ENCODE peak calls at places on chromosomes 5 and 9, in seven cellular contexts. One of them, this sample, is unnamed.

GRCh38 chr9:6302417-6302816 is 25.8 kb upstream of the TPD52L3 start:
- DNase-seq in A549: no peak
- DNase-seq in natural killer cell: no peak
- DNase-seq in GM23338: no peak
- DNase-seq in left ventricle myocardium inferior: no peak
- DNase-seq in AG09309: no peak
- DNase-seq in GM10248: no peak
- DNase-seq in this sample: no peak

GRCh38 chr9:131714161-131714646 is 25.7 kb downstream of the RAPGEF1 start:
- DNase-seq in A549: no peak
- DNase-seq in natural killer cell: no peak
- DNase-seq in GM23338: no peak
- DNase-seq in left ventricle myocardium inferior: peak
- DNase-seq in AG09309: peak
- DNase-seq in GM10248: no peak
- DNase-seq in this sample: no peak

GRCh38 chr9:136917902-136918301 is 26.6 kb downstream of the FBXW5 start:
- DNase-seq in A549: no peak
- DNase-seq in natural killer cell: no peak
- DNase-seq in GM23338: no peak
- DNase-seq in left ventricle myocardium inferior: no peak
- DNase-seq in AG09309: no peak
- DNase-seq in GM10248: no peak
- DNase-seq in this sample: no peak

GRCh38 chr9:37455884-37456647 is 9.2 kb downstream of the ZBTB5 start:
- DNase-seq in A549: no peak
- DNase-seq in natural killer cell: no peak
- DNase-seq in GM23338: no peak
- DNase-seq in left ventricle myocardium inferior: no peak
- DNase-seq in AG09309: no peak
- DNase-seq in GM10248: peak
- DNase-seq in this sample: no peak

GRCh38 chr9:120445974-120446373 is 134.0 kb downstream of the CDK5RAP2 start:
- DNase-seq in A549: no peak
- DNase-seq in natural killer cell: no peak
- DNase-seq in GM23338: no peak
- DNase-seq in left ventricle myocardium inferior: no peak
- DNase-seq in AG09309: no peak
- DNase-seq in GM10248: no peak
- DNase-seq in this sample: no peak

GRCh38 chr5:68499952-68500351 is 284.4 kb downstream of the PIK3R1 start:
- DNase-seq in A549: no peak
- DNase-seq in natural killer cell: no peak
- DNase-seq in GM23338: no peak
- DNase-seq in left ventricle myocardium inferior: no peak
- DNase-seq in AG09309: peak
- DNase-seq in GM10248: no peak
- DNase-seq in this sample: no peak

GRCh38 chr5:132064140-132064539 is 3.7 kb downstream of the IL3 start:
- DNase-seq in A549: no peak
- DNase-seq in natural killer cell: no peak
- DNase-seq in GM23338: no peak
- DNase-seq in left ventricle myocardium inferior: peak
- DNase-seq in AG09309: no peak
- DNase-seq in GM10248: no peak
- DNase-seq in this sample: no peak

GRCh38 chr5:65121880-65122436 is 353.2 kb downstream of the CWC27 start:
- DNase-seq in A549: no peak
- DNase-seq in natural killer cell: no peak
- DNase-seq in GM23338: no peak
- DNase-seq in left ventricle myocardium inferior: no peak
- DNase-seq in AG09309: peak
- DNase-seq in GM10248: no peak
- DNase-seq in this sample: no peak

GRCh38 chr5:141814064-141814982 is 63.9 kb downstream of the PCDH1 start:
- DNase-seq in A549: peak
- DNase-seq in natural killer cell: no peak
- DNase-seq in GM23338: peak
- DNase-seq in left ventricle myocardium inferior: peak
- DNase-seq in AG09309: no peak
- DNase-seq in GM10248: peak
- DNase-seq in this sample: peak

GRCh38 chr5:84715686-84716085 is 331.0 kb upstream of the EDIL3 start:
- DNase-seq in A549: no peak
- DNase-seq in natural killer cell: no peak
- DNase-seq in GM23338: no peak
- DNase-seq in left ventricle myocardium inferior: no peak
- DNase-seq in AG09309: no peak
- DNase-seq in GM10248: no peak
- DNase-seq in this sample: no peak

GRCh38 chr9:130675396-130675795 is 11.0 kb downstream of the PRDM12 start:
- DNase-seq in A549: no peak
- DNase-seq in natural killer cell: no peak
- DNase-seq in GM23338: no peak
- DNase-seq in left ventricle myocardium inferior: no peak
- DNase-seq in AG09309: no peak
- DNase-seq in GM10248: no peak
- DNase-seq in this sample: no peak

GRCh38 chr9:137640862-137641261 is 22.1 kb downstream of the EHMT1 start:
- DNase-seq in A549: no peak
- DNase-seq in natural killer cell: no peak
- DNase-seq in GM23338: no peak
- DNase-seq in left ventricle myocardium inferior: no peak
- DNase-seq in AG09309: no peak
- DNase-seq in GM10248: no peak
- DNase-seq in this sample: no peak

GRCh38 chr5:172293054-172293744 is 9.6 kb upstream of the UBTD2 start:
- DNase-seq in A549: peak
- DNase-seq in natural killer cell: peak
- DNase-seq in GM23338: peak
- DNase-seq in left ventricle myocardium inferior: peak
- DNase-seq in AG09309: no peak
- DNase-seq in GM10248: peak
- DNase-seq in this sample: peak

GRCh38 chr5:133794771-133795391 is 173.5 kb downstream of the C5orf15 start:
- DNase-seq in A549: no peak
- DNase-seq in natural killer cell: no peak
- DNase-seq in GM23338: peak
- DNase-seq in left ventricle myocardium inferior: no peak
- DNase-seq in AG09309: no peak
- DNase-seq in GM10248: no peak
- DNase-seq in this sample: no peak

GRCh38 chr9:76266649-76267627 is 127.3 kb downstream of the RFK start:
- DNase-seq in A549: no peak
- DNase-seq in natural killer cell: no peak
- DNase-seq in GM23338: no peak
- DNase-seq in left ventricle myocardium inferior: no peak
- DNase-seq in AG09309: no peak
- DNase-seq in GM10248: no peak
- DNase-seq in this sample: no peak

GRCh38 chr9:100714372-100715099 is 136.7 kb downstream of the CAVIN4 start:
- DNase-seq in A549: peak
- DNase-seq in natural killer cell: no peak
- DNase-seq in GM23338: peak
- DNase-seq in left ventricle myocardium inferior: peak
- DNase-seq in AG09309: peak
- DNase-seq in GM10248: peak
- DNase-seq in this sample: no peak

GRCh38 chr5:145445027-145445426 is 390.1 kb downstream of the PRELID2 start:
- DNase-seq in A549: no peak
- DNase-seq in natural killer cell: no peak
- DNase-seq in GM23338: no peak
- DNase-seq in left ventricle myocardium inferior: no peak
- DNase-seq in AG09309: no peak
- DNase-seq in GM10248: no peak
- DNase-seq in this sample: no peak

GRCh38 chr5:145446412-145446811 is 388.7 kb downstream of the PRELID2 start:
- DNase-seq in A549: no peak
- DNase-seq in natural killer cell: no peak
- DNase-seq in GM23338: no peak
- DNase-seq in left ventricle myocardium inferior: no peak
- DNase-seq in AG09309: no peak
- DNase-seq in GM10248: no peak
- DNase-seq in this sample: no peak

GRCh38 chr5:145450286-145450969 is 384.7 kb downstream of the PRELID2 start:
- DNase-seq in A549: no peak
- DNase-seq in natural killer cell: no peak
- DNase-seq in GM23338: no peak
- DNase-seq in left ventricle myocardium inferior: no peak
- DNase-seq in AG09309: no peak
- DNase-seq in GM10248: no peak
- DNase-seq in this sample: no peak

DNA sequence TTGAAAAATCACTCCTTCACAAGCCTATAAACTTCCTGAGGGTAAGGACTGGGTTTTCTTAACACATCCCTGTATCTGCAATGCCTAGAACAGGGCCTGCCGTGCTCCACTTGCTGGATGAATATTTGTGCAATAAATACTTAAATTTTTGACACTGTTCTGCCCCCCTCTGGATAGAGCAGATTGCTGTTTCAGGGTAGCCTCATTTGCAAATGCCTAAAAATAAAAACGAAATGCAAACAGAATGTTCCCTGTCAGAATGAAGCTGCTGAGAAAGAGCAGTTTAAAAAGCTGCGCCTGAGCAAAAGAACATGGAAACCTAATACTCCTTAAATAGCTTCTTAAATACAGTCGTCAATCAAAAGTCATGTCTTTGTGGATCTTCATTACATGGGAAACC is 385.3 kb downstream of the PRELID2 start:
- DNase-seq in A549: no peak
- DNase-seq in natural killer cell: no peak
- DNase-seq in GM23338: no peak
- DNase-seq in left ventricle myocardium inferior: no peak
- DNase-seq in AG09309: no peak
- DNase-seq in GM10248: no peak
- DNase-seq in this sample: no peak
- TF ChIP-seq CTCF in A549: no peak
- TF ChIP-seq CTCF in natural killer cell: no peak
- TF ChIP-seq CTCF in GM23338: no peak
- TF ChIP-seq CTCF in left ventricle myocardium inferior: no peak
- TF ChIP-seq CTCF in AG09309: peak
- TF ChIP-seq CTCF in GM10248: no peak
- TF ChIP-seq CTCF in this sample: no peak

DNA sequence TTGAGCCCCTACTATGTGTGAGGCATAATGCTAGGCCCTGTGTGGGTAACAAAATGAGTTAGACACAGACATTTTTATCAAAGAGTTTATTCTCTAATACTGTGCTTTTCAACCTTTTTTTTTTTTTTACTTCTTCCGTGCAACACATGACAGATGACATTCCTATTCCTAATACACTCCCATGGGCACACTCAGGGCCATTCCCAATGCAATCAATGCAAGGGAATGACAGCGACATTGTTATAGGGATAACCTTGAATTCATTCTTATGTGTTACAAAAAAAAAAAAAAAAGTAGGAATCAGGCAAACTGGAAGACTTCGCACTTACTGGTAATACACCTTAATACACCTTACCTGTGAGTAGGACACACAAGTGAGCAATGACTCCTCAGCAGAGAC is 20.8 kb upstream of the ARSB start:
- DNase-seq in A549: no peak
- DNase-seq in natural killer cell: no peak
- DNase-seq in GM23338: no peak
- DNase-seq in left ventricle myocardium inferior: no peak
- DNase-seq in AG09309: no peak
- DNase-seq in GM10248: no peak
- DNase-seq in this sample: no peak
- TF ChIP-seq CTCF in A549: no peak
- TF ChIP-seq CTCF in natural killer cell: no peak
- TF ChIP-seq CTCF in GM23338: no peak
- TF ChIP-seq CTCF in left ventricle myocardium inferior: no peak
- TF ChIP-seq CTCF in AG09309: no peak
- TF ChIP-seq CTCF in GM10248: no peak
- TF ChIP-seq CTCF in this sample: no peak

GRCh38 chr9:73067074-73067473 is 84.6 kb upstream of the ANXA1 start:
- DNase-seq in A549: no peak
- DNase-seq in natural killer cell: no peak
- DNase-seq in GM23338: peak
- DNase-seq in left ventricle myocardium inferior: no peak
- DNase-seq in AG09309: no peak
- DNase-seq in GM10248: no peak
- DNase-seq in this sample: no peak
- TF ChIP-seq CTCF in A549: no peak
- TF ChIP-seq CTCF in natural killer cell: no peak
- TF ChIP-seq CTCF in GM23338: peak
- TF ChIP-seq CTCF in left ventricle myocardium inferior: no peak
- TF ChIP-seq CTCF in AG09309: no peak
- TF ChIP-seq CTCF in GM10248: peak
- TF ChIP-seq CTCF in this sample: no peak

DNA sequence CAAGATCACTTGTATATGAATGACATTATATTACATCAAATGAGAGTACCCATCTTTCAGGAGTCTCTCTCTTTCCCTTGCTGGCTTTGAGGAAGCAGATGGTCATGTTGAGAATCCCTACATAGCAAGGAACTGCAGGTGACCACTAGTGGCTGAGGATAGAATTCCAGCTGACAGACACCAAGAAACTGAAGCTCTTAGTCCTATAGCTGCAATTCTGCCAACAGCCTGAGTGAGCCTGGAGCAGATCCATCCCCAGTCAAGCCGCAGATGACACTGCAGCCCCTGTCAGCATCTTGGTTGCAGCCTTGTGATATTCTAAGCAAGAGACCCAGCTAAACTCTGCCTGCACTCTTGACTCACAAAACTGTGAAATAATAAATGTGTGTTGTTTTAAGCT is 531.5 kb downstream of the CSNK1G3 start:
- DNase-seq in A549: peak
- DNase-seq in natural killer cell: no peak
- DNase-seq in GM23338: peak
- DNase-seq in left ventricle myocardium inferior: no peak
- DNase-seq in AG09309: no peak
- DNase-seq in GM10248: no peak
- DNase-seq in this sample: no peak
- TF ChIP-seq CTCF in A549: no peak
- TF ChIP-seq CTCF in natural killer cell: no peak
- TF ChIP-seq CTCF in GM23338: peak
- TF ChIP-seq CTCF in left ventricle myocardium inferior: no peak
- TF ChIP-seq CTCF in AG09309: no peak
- TF ChIP-seq CTCF in GM10248: no peak
- TF ChIP-seq CTCF in this sample: no peak

GRCh38 chr9:127390243-127390535 is 6.8 kb upstream of the SLC2A8 start:
- DNase-seq in A549: no peak
- DNase-seq in natural killer cell: no peak
- DNase-seq in GM23338: no peak
- DNase-seq in left ventricle myocardium inferior: no peak
- DNase-seq in AG09309: no peak
- DNase-seq in GM10248: no peak
- DNase-seq in this sample: no peak

GRCh38 chr9:127389391-127390242 is 7.4 kb upstream of the SLC2A8 start:
- DNase-seq in A549: no peak
- DNase-seq in natural killer cell: no peak
- DNase-seq in GM23338: no peak
- DNase-seq in left ventricle myocardium inferior: no peak
- DNase-seq in AG09309: no peak
- DNase-seq in GM10248: no peak
- DNase-seq in this sample: no peak

GRCh38 chr9:127392166-127392565 is 4.8 kb upstream of the SLC2A8 start:
- DNase-seq in A549: no peak
- DNase-seq in natural killer cell: no peak
- DNase-seq in GM23338: no peak
- DNase-seq in left ventricle myocardium inferior: no peak
- DNase-seq in AG09309: no peak
- DNase-seq in GM10248: no peak
- DNase-seq in this sample: no peak

GRCh38 chr9:127388856-127389238 is 8.1 kb upstream of the SLC2A8 start:
- DNase-seq in A549: no peak
- DNase-seq in natural killer cell: no peak
- DNase-seq in GM23338: no peak
- DNase-seq in left ventricle myocardium inferior: no peak
- DNase-seq in AG09309: no peak
- DNase-seq in GM10248: no peak
- DNase-seq in this sample: no peak

GRCh38 chr9:127390563-127390962 is 6.4 kb upstream of the SLC2A8 start:
- DNase-seq in A549: no peak
- DNase-seq in natural killer cell: no peak
- DNase-seq in GM23338: no peak
- DNase-seq in left ventricle myocardium inferior: no peak
- DNase-seq in AG09309: no peak
- DNase-seq in GM10248: no peak
- DNase-seq in this sample: no peak
- TF ChIP-seq CTCF in A549: no peak
- TF ChIP-seq CTCF in natural killer cell: no peak
- TF ChIP-seq CTCF in GM23338: no peak
- TF ChIP-seq CTCF in left ventricle myocardium inferior: no peak
- TF ChIP-seq CTCF in AG09309: no peak
- TF ChIP-seq CTCF in GM10248: no peak
- TF ChIP-seq CTCF in this sample: no peak